ENCODE peak calls at places on chromosomes 2 and 18, in six cellular contexts. A is GM12891, K is SK-N-SH, M is K562, J is GM12878, Y is H1. C is an unnamed sample.

GRCh38 chr2:220787251-220787650 is 784.9 kb downstream of the EPHA4 start:
- DNase-seq in K (no peak), J (no peak), Y (no peak), M (no peak), A (no peak), C (no peak)

GRCh38 chr2:201639205-201639604 is 4.1 kb downstream of the TMEM237 start:
- DNase-seq in K (no peak), M (no peak), A (no peak), J (no peak), Y (no peak), C (no peak)

GRCh38 chr2:204967199-204967995 is 422.1 kb downstream of the PARD3B start:
- DNase-seq in K (peak; percentile 23), Y (no peak), J (no peak), M (no peak), A (no peak), C (no peak)

GRCh38 chr2:88857951-88858406 is 166.5 kb downstream of the RPIA start:
- DNase-seq in J (no peak), K (no peak), A (no peak), M (no peak), Y (peak; percentile 52), C (no peak)

GRCh38 chr18:39796413-39796812 is 2158.6 kb upstream of the PIK3C3 start:
- DNase-seq in M (no peak), Y (no peak), J (no peak), K (no peak), A (no peak), C (no peak)

GRCh38 chr18:4888251-4888650 is 308.8 kb downstream of the AKAIN1 start:
- DNase-seq in K (no peak), J (no peak), Y (no peak), M (no peak), A (no peak), C (no peak)

GRCh38 chr2:219733106-219733505 is 105.7 kb downstream of the SLC4A3 start:
- DNase-seq in M (no peak), K (no peak), A (no peak), Y (no peak), J (no peak), C (no peak)

GRCh38 chr2:204223544-204223943 is 287.0 kb downstream of the ICOS start:
- DNase-seq in M (no peak), K (no peak), A (no peak), Y (no peak), J (no peak), C (no peak)

GRCh38 chr2:239584986-239585385 is 184.2 kb upstream of the HDAC4 start:
- DNase-seq in A (no peak), J (no peak), K (no peak), Y (no peak), M (no peak), C (no peak)

GRCh38 chr2:94870392-94871225 is 621 bp upstream of the TEKT4 start:
- DNase-seq in Y (peak; percentile 95), A (peak; percentile 56), J (no peak), K (peak; percentile 45), M (peak; percentile 36), C (peak; percentile 23)

GRCh38 chr2:39683022-39683699 is 17.4 kb downstream of the TMEM178A start:
- DNase-seq in K (no peak), M (no peak), A (no peak), J (no peak), Y (no peak), C (no peak)

GRCh38 chr2:127423476-127423840 is 5.2 kb downstream of the PROC start:
- DNase-seq in A (no peak), K (peak; percentile 60), M (no peak), Y (peak; percentile 77), J (no peak), C (no peak)
- TF ChIP-seq TAF1 in A (no peak), K (no peak), M (no peak), Y (no peak), J (no peak), C (no peak)

GRCh38 chr2:19538411-19538963 is 180.1 kb upstream of the OSR1 start:
- DNase-seq in A (no peak), J (no peak), Y (no peak), M (no peak), K (no peak), C (no peak)
- TF ChIP-seq TAF1 in A (no peak), J (no peak), Y (no peak), M (no peak), K (peak; percentile 17), C (no peak)

GRCh38 chr2:10333247-10333613 is 30.5 kb downstream of the HPCAL1 start:
- DNase-seq in K (no peak), M (no peak), A (no peak), J (no peak), Y (no peak), C (no peak)

GRCh38 chr2:10331033-10331701 is 28.5 kb downstream of the HPCAL1 start:
- DNase-seq in A (peak; percentile 57), M (peak; percentile 71), K (no peak), J (peak; percentile 40), Y (no peak), C (peak; percentile 56)

GRCh38 chr2:10331702-10332401 is 29.1 kb downstream of the HPCAL1 start:
- DNase-seq in A (peak; percentile 48), K (no peak), Y (no peak), J (peak; percentile 51), M (no peak), C (peak; percentile 38)

GRCh38 chr2:10333966-10334365 is 31.3 kb downstream of the HPCAL1 start:
- DNase-seq in J (no peak), Y (no peak), M (no peak), K (no peak), A (no peak), C (no peak)

DNA sequence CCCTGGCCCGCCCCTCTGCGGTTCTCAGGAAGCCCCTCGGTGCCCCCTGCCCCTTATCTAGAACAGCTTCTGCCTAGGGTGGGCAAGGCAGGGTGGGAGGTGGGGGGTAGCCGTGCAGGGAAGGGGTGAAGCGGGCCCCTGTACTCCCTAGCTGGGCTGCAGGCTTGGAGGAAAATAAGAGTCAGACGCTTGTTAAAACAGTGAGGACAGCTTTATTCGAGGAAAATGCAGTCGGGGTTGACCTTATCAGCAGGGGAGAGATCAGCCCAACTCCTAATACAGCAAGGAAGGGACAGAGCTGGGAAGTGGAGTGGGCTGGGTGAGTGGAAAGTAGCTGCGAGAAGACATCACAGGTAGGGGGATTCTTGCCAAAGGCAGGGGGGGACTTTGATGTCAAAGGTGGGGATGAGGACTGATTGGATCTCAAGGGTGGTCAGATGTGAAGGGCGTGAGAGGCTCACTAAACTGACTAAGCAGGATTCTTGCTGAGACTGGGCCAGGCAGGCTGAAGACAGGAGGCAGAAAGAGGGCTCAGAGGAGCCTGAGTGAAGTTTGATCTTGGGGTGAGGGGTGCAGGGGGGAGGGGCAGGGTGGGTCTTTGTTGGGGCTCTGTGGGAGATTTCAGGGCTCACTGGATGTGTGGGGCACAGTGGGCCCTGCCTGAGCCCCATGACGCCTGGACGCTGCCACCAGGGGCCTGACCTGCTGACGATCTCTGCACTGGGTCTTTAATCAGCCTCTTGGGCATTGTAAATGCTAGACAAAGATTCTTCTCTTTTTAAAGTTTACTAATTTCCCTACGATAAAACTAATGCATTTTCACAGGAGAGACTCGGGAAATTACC is 29.9 kb downstream of the HPCAL1 start:
- DNase-seq in K (no peak), M (peak; percentile 43), A (no peak), Y (no peak), J (no peak), C (no peak)
- TF ChIP-seq TAF1 in K (no peak), M (no peak), A (no peak), Y (no peak), J (no peak), C (no peak)

DNA sequence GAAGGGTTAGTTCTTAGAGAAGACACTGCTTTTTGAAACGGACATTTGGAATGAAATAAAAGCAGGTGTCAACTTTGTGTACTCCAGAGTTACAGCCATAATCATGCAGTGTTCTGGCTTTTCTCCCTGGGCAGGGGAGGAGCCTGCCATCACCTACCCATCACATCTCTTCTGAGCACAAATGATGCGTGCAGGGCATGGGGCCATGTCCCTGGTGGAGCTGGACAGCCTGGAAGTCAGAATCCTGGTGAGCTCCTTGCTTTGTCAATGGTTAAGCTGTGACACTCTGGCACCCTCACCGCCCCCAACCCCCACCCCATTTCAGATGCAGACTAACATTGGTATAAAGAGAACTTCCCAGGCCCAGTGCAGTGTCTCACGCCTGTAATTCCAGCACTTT is 53.1 kb downstream of the PDCL3 start:
- DNase-seq in J (no peak), A (no peak), Y (no peak), M (no peak), K (no peak), C (no peak)
- TF ChIP-seq TAF1 in J (no peak), A (no peak), Y (no peak), M (no peak), K (no peak), C (no peak)